ENCODE peak calls at places on chromosome 2, in ten cellular contexts. One of them, this sample, is unnamed.

GRCh38 chr2:211688196-211688595 is 850.4 kb downstream of the ERBB4 start:
- DNase-seq in Peyer's patch: no peak
- DNase-seq in IMR-90: no peak
- DNase-seq in CD8-positive, alpha-beta T cell: no peak
- DNase-seq in keratinocyte: no peak
- DNase-seq in pancreas: no peak
- DNase-seq in right atrium auricular region: no peak
- DNase-seq in right lobe of liver: no peak
- DNase-seq in DND-41: no peak
- DNase-seq in heart right ventricle: no peak
- DNase-seq in this sample: no peak

GRCh38 chr2:197191177-197191947 is 119.2 kb downstream of the ANKRD44 start:
- DNase-seq in Peyer's patch: no peak
- DNase-seq in IMR-90: peak; percentile 28
- DNase-seq in CD8-positive, alpha-beta T cell: no peak
- DNase-seq in keratinocyte: no peak
- DNase-seq in pancreas: no peak
- DNase-seq in right atrium auricular region: no peak
- DNase-seq in right lobe of liver: no peak
- DNase-seq in DND-41: no peak
- DNase-seq in heart right ventricle: no peak
- DNase-seq in this sample: peak; percentile 74

GRCh38 chr2:61988462-61989366 is 83.2 kb downstream of the COMMD1 start:
- DNase-seq in Peyer's patch: no peak
- DNase-seq in IMR-90: peak; percentile 21
- DNase-seq in CD8-positive, alpha-beta T cell: no peak
- DNase-seq in keratinocyte: no peak
- DNase-seq in pancreas: no peak
- DNase-seq in right atrium auricular region: no peak
- DNase-seq in right lobe of liver: no peak
- DNase-seq in DND-41: no peak
- DNase-seq in heart right ventricle: no peak
- DNase-seq in this sample: no peak

GRCh38 chr2:223641062-223641461 is 38.9 kb upstream of the SCG2 start:
- DNase-seq in Peyer's patch: no peak
- DNase-seq in IMR-90: peak; percentile 18
- DNase-seq in CD8-positive, alpha-beta T cell: no peak
- DNase-seq in keratinocyte: no peak
- DNase-seq in pancreas: no peak
- DNase-seq in right atrium auricular region: no peak
- DNase-seq in right lobe of liver: no peak
- DNase-seq in DND-41: no peak
- DNase-seq in heart right ventricle: no peak
- DNase-seq in this sample: no peak

GRCh38 chr2:101432411-101433181 is 42.3 kb downstream of the RFX8 start:
- DNase-seq in Peyer's patch: no peak
- DNase-seq in IMR-90: peak; percentile 19
- DNase-seq in CD8-positive, alpha-beta T cell: peak; percentile 31
- DNase-seq in keratinocyte: no peak
- DNase-seq in pancreas: no peak
- DNase-seq in right atrium auricular region: peak; percentile 82
- DNase-seq in right lobe of liver: no peak
- DNase-seq in DND-41: no peak
- DNase-seq in heart right ventricle: peak; percentile 33
- DNase-seq in this sample: no peak

GRCh38 chr2:61670591-61671503 is 132.7 kb upstream of the XPO1 start:
- DNase-seq in Peyer's patch: no peak
- DNase-seq in IMR-90: peak; percentile 47
- DNase-seq in CD8-positive, alpha-beta T cell: no peak
- DNase-seq in keratinocyte: no peak
- DNase-seq in pancreas: peak; percentile 38
- DNase-seq in right atrium auricular region: peak; percentile 82
- DNase-seq in right lobe of liver: peak; percentile 51
- DNase-seq in DND-41: no peak
- DNase-seq in heart right ventricle: peak; percentile 28
- DNase-seq in this sample: peak; percentile 88

GRCh38 chr2:171882095-171882769 is 11.8 kb downstream of the SLC25A12 start:
- DNase-seq in Peyer's patch: no peak
- DNase-seq in IMR-90: peak; percentile 27
- DNase-seq in CD8-positive, alpha-beta T cell: no peak
- DNase-seq in keratinocyte: no peak
- DNase-seq in pancreas: no peak
- DNase-seq in right atrium auricular region: no peak
- DNase-seq in right lobe of liver: no peak
- DNase-seq in DND-41: no peak
- DNase-seq in heart right ventricle: no peak
- DNase-seq in this sample: no peak

GRCh38 chr2:237600205-237600846 is 9.8 kb upstream of the RAB17 start:
- DNase-seq in Peyer's patch: no peak
- DNase-seq in IMR-90: peak; percentile 71
- DNase-seq in CD8-positive, alpha-beta T cell: no peak
- DNase-seq in keratinocyte: no peak
- DNase-seq in pancreas: no peak
- DNase-seq in right atrium auricular region: peak; percentile 86
- DNase-seq in right lobe of liver: peak; percentile 52
- DNase-seq in DND-41: no peak
- DNase-seq in heart right ventricle: peak; percentile 52
- DNase-seq in this sample: no peak

GRCh38 chr2:109246176-109246575 is 117.2 kb downstream of the SH3RF3 start:
- DNase-seq in Peyer's patch: no peak
- DNase-seq in IMR-90: no peak
- DNase-seq in CD8-positive, alpha-beta T cell: no peak
- DNase-seq in keratinocyte: no peak
- DNase-seq in pancreas: no peak
- DNase-seq in right atrium auricular region: no peak
- DNase-seq in right lobe of liver: no peak
- DNase-seq in DND-41: no peak
- DNase-seq in heart right ventricle: no peak
- DNase-seq in this sample: no peak

DNA sequence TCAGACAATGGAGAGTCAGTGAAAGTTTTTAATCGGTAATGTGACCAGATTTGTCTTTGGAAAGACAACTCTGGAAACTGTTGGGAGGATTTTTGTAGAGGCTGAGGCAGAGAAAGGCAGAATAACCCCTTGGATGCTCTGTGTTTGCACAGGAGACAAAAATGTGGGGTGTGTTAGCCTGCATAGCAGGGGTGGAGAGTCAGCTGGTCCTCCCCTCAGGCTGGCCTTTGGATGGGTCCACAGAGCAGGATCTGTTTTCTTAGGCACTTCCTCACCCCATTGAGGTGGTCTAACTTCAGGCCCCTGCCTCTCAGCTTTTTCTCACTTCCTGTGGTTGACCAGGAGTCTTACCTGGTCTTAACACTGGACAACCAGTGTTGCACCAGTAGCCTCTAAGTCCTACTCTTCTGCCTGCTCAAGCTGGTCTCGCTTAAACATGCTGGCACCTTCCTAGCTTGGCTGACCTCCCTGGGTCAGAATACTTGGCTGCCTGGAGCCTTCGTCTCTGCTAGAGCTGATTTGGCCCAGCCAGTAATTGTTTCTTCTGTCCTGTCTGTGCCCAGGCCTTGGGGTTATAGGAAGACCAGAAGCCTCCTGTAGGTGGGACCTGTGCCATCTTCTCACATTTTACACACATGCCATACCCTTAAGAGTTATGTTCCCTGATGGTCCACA is 259.8 kb upstream of the RASGRP3 start:
- DNase-seq in Peyer's patch: no peak
- DNase-seq in IMR-90: peak; percentile 51
- DNase-seq in CD8-positive, alpha-beta T cell: no peak
- DNase-seq in keratinocyte: no peak
- DNase-seq in pancreas: peak; percentile 24
- DNase-seq in right atrium auricular region: peak; percentile 64
- DNase-seq in right lobe of liver: peak; percentile 58
- DNase-seq in DND-41: no peak
- DNase-seq in heart right ventricle: peak; percentile 59
- DNase-seq in this sample: no peak
- H3K4me1 ChIP-seq in Peyer's patch: no peaks in the 10 kb centered on the region
- H3K4me1 ChIP-seq in IMR-90: peaks cover 33% of the 10 kb centered on the region
- H3K4me1 ChIP-seq in CD8-positive, alpha-beta T cell: no peaks in the 10 kb centered on the region
- H3K4me1 ChIP-seq in keratinocyte: peaks cover 28% of the 10 kb centered on the region
- H3K4me1 ChIP-seq in pancreas: peaks cover 5% of the 10 kb centered on the region
- H3K4me1 ChIP-seq in right atrium auricular region: peaks cover 57% of the 10 kb centered on the region
- H3K4me1 ChIP-seq in right lobe of liver: peaks cover 28% of the 10 kb centered on the region
- H3K4me1 ChIP-seq in DND-41: peaks cover 19% of the 10 kb centered on the region
- H3K4me1 ChIP-seq in heart right ventricle: peaks cover 29% of the 10 kb centered on the region
- H3K4me1 ChIP-seq in this sample: no peaks in the 10 kb centered on the region

GRCh38 chr2:127515383-127515915 is 10.8 kb downstream of the IWS1 start:
- DNase-seq in Peyer's patch: no peak
- DNase-seq in IMR-90: no peak
- DNase-seq in CD8-positive, alpha-beta T cell: no peak
- DNase-seq in keratinocyte: no peak
- DNase-seq in pancreas: no peak
- DNase-seq in right atrium auricular region: no peak
- DNase-seq in right lobe of liver: no peak
- DNase-seq in DND-41: no peak
- DNase-seq in heart right ventricle: no peak
- DNase-seq in this sample: no peak

GRCh38 chr2:127512362-127512761 is 13.9 kb downstream of the IWS1 start:
- DNase-seq in Peyer's patch: no peak
- DNase-seq in IMR-90: no peak
- DNase-seq in CD8-positive, alpha-beta T cell: no peak
- DNase-seq in keratinocyte: no peak
- DNase-seq in pancreas: no peak
- DNase-seq in right atrium auricular region: no peak
- DNase-seq in right lobe of liver: no peak
- DNase-seq in DND-41: no peak
- DNase-seq in heart right ventricle: no peak
- DNase-seq in this sample: no peak

GRCh38 chr2:127516031-127516430 is 10.3 kb downstream of the IWS1 start:
- DNase-seq in Peyer's patch: no peak
- DNase-seq in IMR-90: peak; percentile 27
- DNase-seq in CD8-positive, alpha-beta T cell: no peak
- DNase-seq in keratinocyte: no peak
- DNase-seq in pancreas: no peak
- DNase-seq in right atrium auricular region: peak; percentile 94
- DNase-seq in right lobe of liver: no peak
- DNase-seq in DND-41: no peak
- DNase-seq in heart right ventricle: peak; percentile 82
- DNase-seq in this sample: no peak

GRCh38 chr2:127514076-127514475 is 12.2 kb downstream of the IWS1 start:
- DNase-seq in Peyer's patch: no peak
- DNase-seq in IMR-90: no peak
- DNase-seq in CD8-positive, alpha-beta T cell: no peak
- DNase-seq in keratinocyte: no peak
- DNase-seq in pancreas: no peak
- DNase-seq in right atrium auricular region: no peak
- DNase-seq in right lobe of liver: no peak
- DNase-seq in DND-41: no peak
- DNase-seq in heart right ventricle: no peak
- DNase-seq in this sample: no peak

GRCh38 chr2:127514485-127514884 is 11.8 kb downstream of the IWS1 start:
- DNase-seq in Peyer's patch: no peak
- DNase-seq in IMR-90: no peak
- DNase-seq in CD8-positive, alpha-beta T cell: no peak
- DNase-seq in keratinocyte: no peak
- DNase-seq in pancreas: no peak
- DNase-seq in right atrium auricular region: no peak
- DNase-seq in right lobe of liver: no peak
- DNase-seq in DND-41: no peak
- DNase-seq in heart right ventricle: peak; percentile 43
- DNase-seq in this sample: no peak
- H3K27ac ChIP-seq in Peyer's patch: no peak overlapping the region
- H3K27ac ChIP-seq in IMR-90: no peak overlapping the region
- H3K27ac ChIP-seq in CD8-positive, alpha-beta T cell: no peak overlapping the region
- H3K27ac ChIP-seq in keratinocyte: no peak overlapping the region
- H3K27ac ChIP-seq in pancreas: no peak overlapping the region
- H3K27ac ChIP-seq in right atrium auricular region: peak overlapping the region; percentile 85
- H3K27ac ChIP-seq in right lobe of liver: no peak overlapping the region
- H3K27ac ChIP-seq in DND-41: no peak overlapping the region
- H3K27ac ChIP-seq in heart right ventricle: no peak overlapping the region
- H3K27ac ChIP-seq in this sample: no peak overlapping the region

DNA sequence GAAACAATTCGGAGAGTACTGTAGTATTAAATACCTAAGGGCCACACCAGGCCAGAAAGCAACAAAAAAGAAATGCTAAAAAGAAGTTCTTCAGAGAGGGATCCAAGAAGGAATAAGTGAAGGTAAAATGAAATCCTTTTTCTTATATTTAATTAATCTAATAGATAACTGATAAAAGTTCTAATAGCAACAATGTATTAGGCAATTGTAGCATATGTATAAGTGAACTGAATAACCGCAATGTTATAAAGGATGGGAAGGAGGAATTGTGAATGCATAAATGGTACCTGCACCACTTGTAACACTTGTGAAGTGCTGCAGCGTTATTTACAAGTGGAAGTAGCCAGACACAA is 21.8 kb downstream of the TMSB10 start:
- DNase-seq in Peyer's patch: no peak
- DNase-seq in IMR-90: no peak
- DNase-seq in CD8-positive, alpha-beta T cell: no peak
- DNase-seq in keratinocyte: no peak
- DNase-seq in pancreas: no peak
- DNase-seq in right atrium auricular region: no peak
- DNase-seq in right lobe of liver: no peak
- DNase-seq in DND-41: no peak
- DNase-seq in heart right ventricle: no peak
- DNase-seq in this sample: no peak
- H3K4me3 ChIP-seq in Peyer's patch: peak overlapping the region; percentile 52
- H3K4me3 ChIP-seq in IMR-90: no peak overlapping the region
- H3K4me3 ChIP-seq in CD8-positive, alpha-beta T cell: peak overlapping the region; percentile 80
- H3K4me3 ChIP-seq in keratinocyte: peak overlapping the region; percentile 40
- H3K4me3 ChIP-seq in pancreas: no peak overlapping the region
- H3K4me3 ChIP-seq in right atrium auricular region: no peak overlapping the region
- H3K4me3 ChIP-seq in right lobe of liver: no peak overlapping the region
- H3K4me3 ChIP-seq in DND-41: no peak overlapping the region
- H3K4me3 ChIP-seq in heart right ventricle: no peak overlapping the region
- H3K4me3 ChIP-seq in this sample: no peak overlapping the region

GRCh38 chr2:97348265-97348664 is 235.3 kb downstream of the ANKRD36 start:
- DNase-seq in Peyer's patch: no peak
- DNase-seq in IMR-90: no peak
- DNase-seq in CD8-positive, alpha-beta T cell: no peak
- DNase-seq in keratinocyte: no peak
- DNase-seq in pancreas: no peak
- DNase-seq in right atrium auricular region: no peak
- DNase-seq in right lobe of liver: no peak
- DNase-seq in DND-41: no peak
- DNase-seq in heart right ventricle: no peak
- DNase-seq in this sample: no peak
- H3K4me1 ChIP-seq in Peyer's patch: no peaks in the 10 kb centered on the region
- H3K4me1 ChIP-seq in IMR-90: no peaks in the 10 kb centered on the region
- H3K4me1 ChIP-seq in CD8-positive, alpha-beta T cell: no peaks in the 10 kb centered on the region
- H3K4me1 ChIP-seq in keratinocyte: no peaks in the 10 kb centered on the region
- H3K4me1 ChIP-seq in pancreas: no peaks in the 10 kb centered on the region
- H3K4me1 ChIP-seq in right atrium auricular region: no peaks in the 10 kb centered on the region
- H3K4me1 ChIP-seq in right lobe of liver: no peaks in the 10 kb centered on the region
- H3K4me1 ChIP-seq in DND-41: no peaks in the 10 kb centered on the region
- H3K4me1 ChIP-seq in heart right ventricle: no peaks in the 10 kb centered on the region
- H3K4me1 ChIP-seq in this sample: no peaks in the 10 kb centered on the region